ENCODE peak calls at places on chromosomes 6 and 20, in seven cellular contexts. W is retinal pigment epithelial cell, K is progenitor cell of endocrine pancreas, Q is non-pigmented ciliary epithelial cell, D is AG04450, X is D341Med, R is naive B cell. C is an unnamed sample.

GRCh38 chr20:37526238-37526838 is 1.3 kb downstream of the BLCAP start:
- DNase-seq in W (no peak), K (no peak), Q (no peak), D (no peak), X (peak), R (peak), C (no peak)

GRCh38 chr20:19942611-19943010 is 74.6 kb upstream of the NAA20 start:
- DNase-seq in W (no peak), K (no peak), Q (no peak), D (no peak), X (no peak), R (no peak), C (no peak)

GRCh38 chr20:25039697-25040437 is 18.1 kb downstream of the ACSS1 start:
- DNase-seq in W (no peak), K (no peak), Q (no peak), D (peak), X (no peak), R (no peak), C (no peak)

GRCh38 chr20:23286346-23286745 is 64.2 kb upstream of the NXT1 start:
- DNase-seq in W (no peak), K (no peak), Q (no peak), D (no peak), X (no peak), R (no peak), C (no peak)

GRCh38 chr6:21163110-21163837 is 430.3 kb upstream of the SOX4 start:
- DNase-seq in W (peak), K (no peak), Q (peak), D (peak), X (no peak), R (no peak), C (no peak)

GRCh38 chr6:130744601-130745382 is 82.4 kb upstream of the SMLR1 start:
- DNase-seq in W (no peak), K (no peak), Q (no peak), D (no peak), X (no peak), R (no peak), C (no peak)

GRCh38 chr6:26054937-26055669 is 32.1 kb upstream of the HFE start:
- DNase-seq in W (peak), K (peak), Q (peak), D (peak), X (peak), R (peak), C (peak)

GRCh38 chr6:111523484-111524166 is 40.6 kb upstream of the REV3L start:
- DNase-seq in W (no peak), K (no peak), Q (no peak), D (no peak), X (no peak), R (no peak), C (no peak)

GRCh38 chr20:50186151-50186885 is 4.3 kb upstream of the CEBPB start:
- DNase-seq in W (no peak), K (peak), Q (no peak), D (peak), X (peak), R (peak), C (no peak)

GRCh38 chr20:33005132-33005566 is 916 bp upstream of the SUN5 start:
- DNase-seq in W (no peak), K (no peak), Q (no peak), D (no peak), X (peak), R (no peak), C (no peak)

GRCh38 chr6:30071081-30071818 is 4.3 kb downstream of the PPP1R11 start:
- DNase-seq in W (no peak), K (no peak), Q (no peak), D (no peak), X (no peak), R (no peak), C (no peak)

GRCh38 chr20:23361108-23361650 is 803 bp upstream of the GZF1 start:
- DNase-seq in W (no peak), K (no peak), Q (no peak), D (no peak), X (no peak), R (no peak), C (no peak)

GRCh38 chr20:3483784-3484183 is 13.0 kb downstream of the ATRN start:
- DNase-seq in W (no peak), K (no peak), Q (no peak), D (no peak), X (no peak), R (no peak), C (no peak)

C was measured in NCI-H524 treated with DMSO at 0.1 percent for 48 hours.